ENCODE peak calls at places on chromosomes 7 and 10, in six cellular contexts. F, V, K, P, L and Y are unnamed samples.

GRCh38 chr10:49751636-49752510 is 10.2 kb downstream of the OGDHL start:
- DNase-seq in L (no peak), K (no peak), V (no peak), F (no peak), P (no peak), Y (peak)

GRCh38 chr7:123367508-123368122 is 166.8 kb downstream of the IQUB start:
- DNase-seq in V (peak), P (peak), K (peak), L (no peak), F (no peak), Y (no peak)

GRCh38 chr10:126197036-126197543 is 191.2 kb downstream of the ADAM12 start:
- DNase-seq in L (no peak), F (no peak), V (no peak), P (no peak), K (no peak), Y (no peak)

GRCh38 chr7:4683884-4684565 is 1.9 kb downstream of the FOXK1 start:
- DNase-seq in P (peak), V (no peak), F (no peak), K (peak), L (no peak), Y (peak)

GRCh38 chr10:131242007-131242406 is 69.5 kb downstream of the TCERG1L start:
- DNase-seq in L (peak), P (peak), K (no peak), V (no peak), F (peak), Y (peak)

GRCh38 chr7:138979226-138979979 is 1.8 kb downstream of the KIAA1549 start:
- DNase-seq in P (no peak), L (no peak), K (no peak), V (peak), F (no peak), Y (no peak)

GRCh38 chr7:34036069-34036920 is 131.0 kb downstream of the BMPER start:
- DNase-seq in L (no peak), P (peak), V (peak), F (no peak), K (peak), Y (peak)

GRCh38 chr10:58925381-58925780 is 251.1 kb upstream of the PHYHIPL start:
- DNase-seq in K (no peak), L (no peak), P (no peak), V (no peak), F (no peak), Y (no peak)

GRCh38 chr7:13880789-13881188 is 108.7 kb downstream of the ETV1 start:
- DNase-seq in P (no peak), K (peak), F (no peak), V (no peak), L (no peak), Y (no peak)

GRCh38 chr7:6536899-6537298 is 14.4 kb downstream of the GRID2IP start:
- DNase-seq in V (peak), K (no peak), P (peak), F (peak), L (peak), Y (peak)

GRCh38 chr7:47584128-47584865 is 2.4 kb upstream of the TNS3 start:
- DNase-seq in F (no peak), P (no peak), K (no peak), L (no peak), V (no peak), Y (peak)

GRCh38 chr7:14207154-14207553 is 217.7 kb upstream of the ETV1 start:
- DNase-seq in K (peak), P (no peak), L (no peak), V (no peak), F (no peak), Y (no peak)

GRCh38 chr10:130207205-130207604 is 71.0 kb downstream of the GLRX3 start:
- DNase-seq in K (no peak), F (no peak), P (no peak), V (no peak), L (no peak), Y (no peak)

GRCh38 chr10:35685402-35685801 is 43.3 kb upstream of the FZD8 start:
- DNase-seq in K (no peak), P (peak), V (peak), L (no peak), F (no peak), Y (no peak)

GRCh38 chr10:21526184-21526951 is 886 bp upstream of the SKIDA1 start:
- DNase-seq in L (peak), V (no peak), K (peak), P (no peak), F (peak), Y (peak)